ENCODE peak calls at places on chromosomes 13 and 19, in ten cellular contexts. One of them, this sample, is unnamed.

GRCh38 chr19:42850981-42851717 is 28.4 kb downstream of the PSG1 start:
- DNase-seq in caudate nucleus: no peak
- DNase-seq in AG09319: peak
- DNase-seq in CD8-positive, alpha-beta memory T cell: no peak
- DNase-seq in stimulated activated CD8-positive, alpha-beta memory T cell treated with anti-CD3 and anti-CD28 coated beads, Interleukin-2, amount 100 ng/mL, for 48 hours: no peak
- DNase-seq in EH: peak
- DNase-seq in psoas muscle: peak
- DNase-seq in activated CD4-positive, alpha-beta T cell treated with anti-CD3 and anti-CD28 coated beads for 24 hours: no peak
- DNase-seq in SW 1271: peak
- DNase-seq in EL: peak
- DNase-seq in this sample: no peak

GRCh38 chr19:2327773-2328400 is 499 bp downstream of the LSM7 start:
- DNase-seq in activated CD4-positive, alpha-beta T cell treated with anti-CD3 and anti-CD28 coated beads for 24 hours: peak
- DNase-seq in caudate nucleus: no peak
- DNase-seq in EL: peak
- DNase-seq in stimulated activated CD8-positive, alpha-beta memory T cell treated with anti-CD3 and anti-CD28 coated beads, Interleukin-2, amount 100 ng/mL, for 48 hours: no peak
- DNase-seq in psoas muscle: no peak
- DNase-seq in EH: peak
- DNase-seq in AG09319: peak
- DNase-seq in SW 1271: no peak
- DNase-seq in CD8-positive, alpha-beta memory T cell: peak
- DNase-seq in this sample: no peak

GRCh38 chr19:38173324-38174041 is 50.5 kb downstream of the DPF1 start:
- DNase-seq in CD8-positive, alpha-beta memory T cell: no peak
- DNase-seq in stimulated activated CD8-positive, alpha-beta memory T cell treated with anti-CD3 and anti-CD28 coated beads, Interleukin-2, amount 100 ng/mL, for 48 hours: no peak
- DNase-seq in AG09319: peak
- DNase-seq in SW 1271: no peak
- DNase-seq in EH: no peak
- DNase-seq in activated CD4-positive, alpha-beta T cell treated with anti-CD3 and anti-CD28 coated beads for 24 hours: no peak
- DNase-seq in caudate nucleus: peak
- DNase-seq in EL: no peak
- DNase-seq in psoas muscle: peak
- DNase-seq in this sample: no peak

GRCh38 chr13:112592181-112592580 is 4.2 kb upstream of the TUBGCP3 start:
- DNase-seq in stimulated activated CD8-positive, alpha-beta memory T cell treated with anti-CD3 and anti-CD28 coated beads, Interleukin-2, amount 100 ng/mL, for 48 hours: no peak
- DNase-seq in psoas muscle: no peak
- DNase-seq in AG09319: no peak
- DNase-seq in caudate nucleus: no peak
- DNase-seq in EH: no peak
- DNase-seq in EL: no peak
- DNase-seq in SW 1271: no peak
- DNase-seq in CD8-positive, alpha-beta memory T cell: no peak
- DNase-seq in activated CD4-positive, alpha-beta T cell treated with anti-CD3 and anti-CD28 coated beads for 24 hours: no peak
- DNase-seq in this sample: no peak

GRCh38 chr19:7386308-7386707 is 37.6 kb downstream of the ARHGEF18 start:
- DNase-seq in AG09319: no peak
- DNase-seq in stimulated activated CD8-positive, alpha-beta memory T cell treated with anti-CD3 and anti-CD28 coated beads, Interleukin-2, amount 100 ng/mL, for 48 hours: no peak
- DNase-seq in EL: no peak
- DNase-seq in psoas muscle: no peak
- DNase-seq in activated CD4-positive, alpha-beta T cell treated with anti-CD3 and anti-CD28 coated beads for 24 hours: no peak
- DNase-seq in SW 1271: no peak
- DNase-seq in CD8-positive, alpha-beta memory T cell: no peak
- DNase-seq in EH: peak
- DNase-seq in caudate nucleus: no peak
- DNase-seq in this sample: no peak

GRCh38 chr19:12035220-12036172 is at the start of gene ZNF433:
- DNase-seq in CD8-positive, alpha-beta memory T cell: peak
- DNase-seq in caudate nucleus: peak
- DNase-seq in activated CD4-positive, alpha-beta T cell treated with anti-CD3 and anti-CD28 coated beads for 24 hours: peak
- DNase-seq in AG09319: peak
- DNase-seq in EH: peak
- DNase-seq in psoas muscle: peak
- DNase-seq in EL: peak
- DNase-seq in SW 1271: peak
- DNase-seq in stimulated activated CD8-positive, alpha-beta memory T cell treated with anti-CD3 and anti-CD28 coated beads, Interleukin-2, amount 100 ng/mL, for 48 hours: peak
- DNase-seq in this sample: peak

GRCh38 chr13:94362411-94362909 is 117.0 kb downstream of the DCT start:
- DNase-seq in EH: peak
- DNase-seq in CD8-positive, alpha-beta memory T cell: peak
- DNase-seq in stimulated activated CD8-positive, alpha-beta memory T cell treated with anti-CD3 and anti-CD28 coated beads, Interleukin-2, amount 100 ng/mL, for 48 hours: peak
- DNase-seq in EL: peak
- DNase-seq in caudate nucleus: peak
- DNase-seq in activated CD4-positive, alpha-beta T cell treated with anti-CD3 and anti-CD28 coated beads for 24 hours: peak
- DNase-seq in AG09319: peak
- DNase-seq in SW 1271: peak
- DNase-seq in psoas muscle: no peak
- DNase-seq in this sample: peak

GRCh38 chr19:30545752-30546151 is 173.6 kb downstream of the ZNF536 start:
- DNase-seq in AG09319: no peak
- DNase-seq in stimulated activated CD8-positive, alpha-beta memory T cell treated with anti-CD3 and anti-CD28 coated beads, Interleukin-2, amount 100 ng/mL, for 48 hours: no peak
- DNase-seq in SW 1271: no peak
- DNase-seq in psoas muscle: no peak
- DNase-seq in EL: no peak
- DNase-seq in CD8-positive, alpha-beta memory T cell: no peak
- DNase-seq in caudate nucleus: no peak
- DNase-seq in EH: no peak
- DNase-seq in activated CD4-positive, alpha-beta T cell treated with anti-CD3 and anti-CD28 coated beads for 24 hours: no peak
- DNase-seq in this sample: no peak

GRCh38 chr13:99382428-99383133 is 75.4 kb upstream of the GPR183 start:
- DNase-seq in CD8-positive, alpha-beta memory T cell: peak
- DNase-seq in psoas muscle: no peak
- DNase-seq in EL: no peak
- DNase-seq in stimulated activated CD8-positive, alpha-beta memory T cell treated with anti-CD3 and anti-CD28 coated beads, Interleukin-2, amount 100 ng/mL, for 48 hours: no peak
- DNase-seq in caudate nucleus: no peak
- DNase-seq in AG09319: no peak
- DNase-seq in SW 1271: no peak
- DNase-seq in EH: no peak
- DNase-seq in activated CD4-positive, alpha-beta T cell treated with anti-CD3 and anti-CD28 coated beads for 24 hours: no peak
- DNase-seq in this sample: no peak